ENCODE peak calls at places on chromosome 3, in ten cellular contexts. F is NB4, M is endothelial cell of umbilical vein, Y is gastrocnemius medialis, E is heart left ventricle, Z is HCT116, P is stomach, B is adrenal gland, L is lower leg skin, R is sigmoid colon. C is an unnamed sample.

GRCh38 chr3:144652573-144652972 is 681.0 kb downstream of the DIPK2A start:
- DNase-seq in M (no peak), B (no peak), Y (no peak), R (no peak), F (no peak), Z (no peak), L (no peak), E (no peak), P (no peak), C (no peak)

GRCh38 chr3:24420224-24420623 is 74.4 kb downstream of the THRB start:
- DNase-seq in E (no peak), P (no peak), Z (no peak), F (no peak), Y (no peak), L (no peak), B (no peak), M (no peak), R (no peak), C (no peak)

GRCh38 chr3:131328739-131329138 is 52.8 kb upstream of the NUDT16 start:
- DNase-seq in Z (no peak), F (no peak), R (no peak), Y (no peak), B (no peak), L (no peak), M (no peak), E (no peak), P (no peak), C (no peak)

GRCh38 chr3:143627336-143627735 is 220.9 kb downstream of the SLC9A9 start:
- DNase-seq in F (no peak), R (no peak), Y (no peak), L (no peak), E (no peak), B (no peak), P (no peak), Z (no peak), M (no peak), C (no peak)

GRCh38 chr3:150255416-150255815 is 152.7 kb upstream of the TSC22D2 start:
- DNase-seq in F (no peak), Z (no peak), B (peak; percentile 85), Y (peak; percentile 57), E (peak; percentile 87), P (peak; percentile 76), R (peak; percentile 86), M (no peak), L (no peak), C (no peak)

GRCh38 chr3:152942366-152942765 is 107.4 kb downstream of the P2RY1 start:
- DNase-seq in L (no peak), F (no peak), B (no peak), R (no peak), Z (no peak), P (no peak), Y (no peak), M (no peak), E (no peak), C (no peak)

GRCh38 chr3:66107855-66108254 is 69.1 kb upstream of the MAGI1 start:
- DNase-seq in L (no peak), P (no peak), R (no peak), E (no peak), M (peak; percentile 57), F (no peak), Z (no peak), B (no peak), Y (no peak), C (no peak)

GRCh38 chr3:108970561-108970960 is 16.9 kb upstream of the GUCA1C start:
- DNase-seq in Z (no peak), E (no peak), L (no peak), M (no peak), Y (no peak), R (no peak), F (no peak), P (no peak), B (no peak), C (no peak)

GRCh38 chr3:108602249-108602934 is 12.9 kb downstream of the DZIP3 start:
- DNase-seq in L (no peak), F (no peak), E (no peak), R (no peak), M (no peak), Y (no peak), P (no peak), Z (no peak), B (no peak), C (no peak)

GRCh38 chr3:126109860-126110235 is 25.9 kb upstream of the SLC41A3 start:
- DNase-seq in P (no peak), Y (no peak), M (no peak), B (no peak), F (no peak), E (no peak), R (peak; percentile 48), Z (no peak), L (peak; percentile 76), C (no peak)

GRCh38 chr3:42502429-42503250 is at the start of gene VIPR1:
- DNase-seq in M (peak; percentile 47), Y (no peak), P (peak; percentile 95), Z (peak; percentile 73), B (peak; percentile 69), R (peak; percentile 71), E (peak; percentile 74), L (peak; percentile 96), F (peak; percentile 61), C (no peak)

GRCh38 chr3:66606126-66606525 is 105.3 kb upstream of the LRIG1 start:
- DNase-seq in E (no peak), M (no peak), Y (no peak), Z (no peak), B (no peak), P (no peak), L (no peak), R (no peak), F (no peak), C (no peak)

GRCh38 chr3:126522363-126522788 is 1.6 kb upstream of the CHST13 start:
- DNase-seq in B (peak; percentile 67), Z (peak; percentile 28), R (peak; percentile 71), F (peak; percentile 54), E (peak; percentile 55), L (peak; percentile 90), Y (no peak), M (peak; percentile 43), P (peak; percentile 55), C (peak; percentile 88)

GRCh38 chr3:149114458-149114857 is 15.0 kb upstream of the HPS3 start:
- DNase-seq in Z (no peak), B (peak; percentile 38), P (no peak), E (no peak), M (no peak), R (no peak), L (no peak), F (no peak), Y (no peak), C (no peak)

GRCh38 chr3:71251156-71251775 is 332.3 kb downstream of the FOXP1 start:
- DNase-seq in L (no peak), B (no peak), Y (no peak), P (no peak), R (no peak), E (no peak), M (peak; percentile 59), Z (no peak), F (peak; percentile 23), C (no peak)
- TF ChIP-seq POLR2A in L (no peak), B (no peak), Y (no peak), P (no peak), R (no peak), E (no peak), M (no peak), Z (no peak), F (no peak), C (no peak)

DNA sequence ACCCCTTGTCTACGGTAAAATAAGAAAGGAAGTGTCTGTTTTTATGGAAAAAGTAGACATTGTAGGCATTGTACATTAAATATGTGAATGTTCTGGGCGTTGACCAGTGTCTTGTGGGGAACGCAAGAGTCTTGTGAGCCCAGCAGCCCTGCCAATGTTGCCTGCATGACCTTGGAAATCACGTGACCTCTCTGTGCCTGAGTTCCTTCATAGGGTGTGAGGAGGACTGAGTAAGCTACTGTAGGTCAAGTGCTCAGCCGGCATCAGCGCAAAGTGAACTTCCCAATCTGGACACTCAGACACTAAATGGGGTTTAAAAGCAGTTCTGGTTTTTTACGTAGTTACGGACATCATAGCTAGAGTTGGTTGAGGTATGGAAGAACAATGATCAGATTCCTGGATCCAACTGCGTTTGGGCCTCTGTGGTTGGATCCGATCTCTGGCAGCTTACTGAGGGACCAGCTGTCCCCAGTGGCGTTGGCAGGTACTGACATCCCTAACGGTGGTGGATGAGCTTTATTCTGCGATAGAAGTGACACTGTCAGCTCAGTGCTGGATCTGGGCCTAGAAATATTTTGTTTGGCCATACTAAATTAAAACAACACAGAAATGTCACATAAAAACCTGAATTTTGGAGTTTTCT is 63.8 kb downstream of the SPSB4 start:
- DNase-seq in L (peak; percentile 65), B (peak; percentile 22), F (no peak), M (no peak), E (no peak), R (no peak), Z (peak; percentile 10), P (no peak), Y (no peak), C (no peak)
- TF ChIP-seq POLR2A in L (no peak), B (no peak), F (no peak), M (no peak), E (no peak), R (no peak), Z (no peak), P (no peak), Y (no peak), C (no peak)

GRCh38 chr3:49722896-49723295 is 855 bp downstream of the GMPPB start:
- DNase-seq in Y (no peak), R (no peak), L (no peak), B (no peak), Z (no peak), E (no peak), M (no peak), P (no peak), F (no peak), C (no peak)

GRCh38 chr3:49723301-49723630 is 485 bp downstream of the GMPPB start:
- DNase-seq in Y (peak; percentile 64), R (peak; percentile 86), M (no peak), F (peak; percentile 58), E (peak; percentile 72), L (peak; percentile 93), B (peak; percentile 79), Z (peak; percentile 16), P (peak; percentile 84), C (no peak)

GRCh38 chr3:49721861-49722781 is 1.6 kb downstream of the GMPPB start:
- DNase-seq in E (no peak), L (peak; percentile 87), P (no peak), F (no peak), B (no peak), R (peak; percentile 62), M (no peak), Z (no peak), Y (no peak), C (no peak)

GRCh38 chr3:49724586-49724985 is 835 bp upstream of the GMPPB start:
- DNase-seq in R (peak; percentile 73), Y (no peak), F (no peak), M (no peak), Z (no peak), P (no peak), E (no peak), L (peak; percentile 86), B (peak; percentile 57), C (no peak)

GRCh38 chr3:49723631-49724551 is at the start of gene GMPPB:
- DNase-seq in Z (peak; percentile 92), F (peak; percentile 98), L (peak; percentile 99), B (peak; percentile 99), Y (peak; percentile 96), P (peak; percentile 98), M (peak; percentile 98), E (peak; percentile 99), R (peak; percentile 98), C (peak; percentile 99)
- TF ChIP-seq POLR2A in Z (peak; percentile 39), F (peak; percentile 51), L (no peak), B (peak; percentile 70), Y (peak; percentile 83), P (peak; percentile 55), M (peak; percentile 80), E (peak; percentile 78), R (peak; percentile 54), C (peak; percentile 65)

GRCh38 chr3:196048922-196049566 is 32.8 kb downstream of the TFRC start:
- DNase-seq in B (no peak), E (no peak), L (no peak), M (no peak), Y (no peak), P (no peak), F (no peak), R (no peak), Z (no peak), C (no peak)
- TF ChIP-seq POLR2A in B (no peak), E (no peak), L (no peak), M (no peak), Y (no peak), P (no peak), F (no peak), R (no peak), Z (no peak), C (no peak)